ENCODE peak calls at places on chromosomes 3 and 15, in eight cellular contexts. S is right lobe of liver, Q is H54, I is body of pancreas, E is IMR-90, O is sigmoid colon, N is transverse colon, X is adrenal gland. Z is an unnamed sample.

GRCh38 chr3:140715035-140715434 is 37.2 kb downstream of the TRIM42 start:
- DNase-seq in S (no peak), Q (no peak), I (no peak), E (no peak), O (no peak), N (peak; percentile 10), X (no peak), Z (no peak)

GRCh38 chr3:185215873-185216586 is 37.8 kb downstream of the EHHADH start:
- DNase-seq in S (no peak), Q (no peak), I (no peak), E (peak; percentile 23), O (no peak), N (no peak), X (no peak), Z (no peak)

GRCh38 chr3:23567917-23568316 is 237.8 kb upstream of the UBE2E1 start:
- DNase-seq in S (no peak), Q (peak; percentile 42), I (no peak), E (peak; percentile 95), O (no peak), N (no peak), X (no peak), Z (peak; percentile 40)

GRCh38 chr3:18424862-18425640 is at the start of gene SATB1:
- DNase-seq in S (peak; percentile 87), Q (no peak), I (peak; percentile 89), E (peak; percentile 34), O (peak; percentile 92), N (peak; percentile 87), X (peak; percentile 82), Z (peak; percentile 21)

GRCh38 chr3:9420850-9421549 is 23.6 kb downstream of the SETD5 start:
- DNase-seq in S (no peak), Q (no peak), I (no peak), E (peak; percentile 57), O (no peak), N (no peak), X (no peak), Z (peak; percentile 36)

GRCh38 chr15:38440353-38441129 is 13.4 kb upstream of the FAM98B start:
- DNase-seq in S (peak; percentile 36), Q (no peak), I (peak; percentile 45), E (peak; percentile 62), O (no peak), N (peak; percentile 33), X (peak; percentile 25), Z (peak; percentile 6)

GRCh38 chr15:70584838-70585706 is 178.3 kb downstream of the UACA start:
- DNase-seq in S (no peak), Q (no peak), I (no peak), E (peak; percentile 24), O (no peak), N (no peak), X (no peak), Z (peak; percentile 52)

GRCh38 chr3:114800272-114800671 is 346.8 kb downstream of the ZBTB20 start:
- DNase-seq in S (no peak), Q (no peak), I (no peak), E (no peak), O (no peak), N (no peak), X (no peak), Z (no peak)

GRCh38 chr3:25173610-25174009 is 254.5 kb upstream of the RARB start:
- DNase-seq in S (no peak), Q (no peak), I (no peak), E (no peak), O (no peak), N (no peak), X (no peak), Z (no peak)

GRCh38 chr3:168116279-168116678 is 20.6 kb upstream of the GOLIM4 start:
- DNase-seq in S (no peak), Q (no peak), I (no peak), E (no peak), O (peak; percentile 67), N (peak; percentile 18), X (no peak), Z (no peak)

GRCh38 chr3:134388748-134389485 is 14.7 kb upstream of the AMOTL2 start:
- DNase-seq in S (no peak), Q (no peak), I (no peak), E (no peak), O (no peak), N (no peak), X (no peak), Z (no peak)

GRCh38 chr3:24401090-24401810 is 93.4 kb downstream of the THRB start:
- DNase-seq in S (no peak), Q (no peak), I (no peak), E (no peak), O (no peak), N (no peak), X (no peak), Z (no peak)

GRCh38 chr3:44130249-44130648 is 111.4 kb upstream of the TOPAZ1 start:
- DNase-seq in S (no peak), Q (no peak), I (no peak), E (no peak), O (no peak), N (peak; percentile 21), X (no peak), Z (no peak)

GRCh38 chr15:40054746-40055575 is 16.0 kb upstream of the SRP14 start:
- DNase-seq in S (peak; percentile 80), Q (no peak), I (peak; percentile 83), E (peak; percentile 82), O (peak; percentile 61), N (peak; percentile 72), X (no peak), Z (no peak)
- TF ChIP-seq POLR2A in S (no peak), Q (no peak), I (peak; percentile 9), E (no peak), O (no peak), N (no peak), X (no peak), Z (no peak)

GRCh38 chr15:69413822-69414701 is at the start of gene KIF23:
- DNase-seq in S (peak; percentile 93), Q (peak; percentile 83), I (peak; percentile 91), E (peak; percentile 94), O (peak; percentile 93), N (peak; percentile 95), X (peak; percentile 92), Z (peak; percentile 99)
- TF ChIP-seq POLR2A in S (no peak), Q (peak; percentile 81), I (no peak), E (no peak), O (no peak), N (no peak), X (no peak), Z (peak; percentile 56)

GRCh38 chr3:142618917-142619401 is 22.8 kb downstream of the PLS1 start:
- DNase-seq in S (no peak), Q (no peak), I (no peak), E (no peak), O (no peak), N (peak; percentile 49), X (no peak), Z (peak; percentile 64)

GRCh38 chr3:142622447-142622846 is 26.3 kb downstream of the PLS1 start:
- DNase-seq in S (no peak), Q (no peak), I (no peak), E (no peak), O (no peak), N (no peak), X (no peak), Z (no peak)

GRCh38 chr3:142628806-142629205 is 32.6 kb downstream of the PLS1 start:
- DNase-seq in S (no peak), Q (no peak), I (no peak), E (no peak), O (no peak), N (no peak), X (no peak), Z (no peak)

GRCh38 chr3:142624725-142625440 is 28.7 kb downstream of the PLS1 start:
- DNase-seq in S (no peak), Q (no peak), I (no peak), E (no peak), O (no peak), N (no peak), X (no peak), Z (no peak)

DNA sequence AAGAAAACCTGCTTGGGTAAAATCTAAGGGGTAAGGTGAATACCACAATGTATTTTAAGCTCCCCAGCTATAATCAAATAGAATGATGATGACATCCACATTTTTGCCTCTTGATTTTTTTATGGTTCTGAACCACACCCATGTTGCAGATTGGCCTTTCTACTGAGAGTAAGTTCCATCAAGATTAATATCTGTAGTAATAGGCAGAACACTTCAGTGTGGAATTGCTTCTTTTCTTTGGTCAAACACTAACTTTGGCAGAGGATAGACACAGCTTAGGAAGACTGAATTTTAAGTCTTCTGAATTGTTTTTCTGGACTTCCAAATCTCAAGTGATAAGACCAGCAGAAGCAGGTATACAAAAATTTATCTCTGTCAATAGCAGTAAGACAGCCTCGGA is 27.0 kb downstream of the PLS1 start:
- DNase-seq in S (no peak), Q (no peak), I (no peak), E (no peak), O (no peak), N (no peak), X (no peak), Z (no peak)
- TF ChIP-seq POLR2A in S (no peak), Q (no peak), I (no peak), E (no peak), O (no peak), N (no peak), X (no peak), Z (no peak)

GRCh38 chr15:23687143-23687470 is at the start of gene NDN:
- DNase-seq in S (peak; percentile 31), Q (no peak), I (peak; percentile 53), E (peak; percentile 52), O (peak; percentile 70), N (peak; percentile 41), X (peak; percentile 58), Z (no peak)
- TF ChIP-seq POLR2A in S (no peak), Q (no peak), I (peak; percentile 54), E (no peak), O (no peak), N (peak; percentile 10), X (peak; percentile 40), Z (no peak)

GRCh38 chr3:51995346-51996156 is at the start of gene RPL29:
- DNase-seq in S (peak; percentile 85), Q (peak; percentile 88), I (peak; percentile 94), E (peak; percentile 94), O (peak; percentile 97), N (peak; percentile 95), X (peak; percentile 92), Z (peak; percentile 88)
- TF ChIP-seq POLR2A in S (peak; percentile 64), Q (peak; percentile 81), I (peak; percentile 75), E (peak; percentile 94), O (peak; percentile 61), N (peak; percentile 75), X (peak; percentile 64), Z (peak; percentile 78)

DNA sequence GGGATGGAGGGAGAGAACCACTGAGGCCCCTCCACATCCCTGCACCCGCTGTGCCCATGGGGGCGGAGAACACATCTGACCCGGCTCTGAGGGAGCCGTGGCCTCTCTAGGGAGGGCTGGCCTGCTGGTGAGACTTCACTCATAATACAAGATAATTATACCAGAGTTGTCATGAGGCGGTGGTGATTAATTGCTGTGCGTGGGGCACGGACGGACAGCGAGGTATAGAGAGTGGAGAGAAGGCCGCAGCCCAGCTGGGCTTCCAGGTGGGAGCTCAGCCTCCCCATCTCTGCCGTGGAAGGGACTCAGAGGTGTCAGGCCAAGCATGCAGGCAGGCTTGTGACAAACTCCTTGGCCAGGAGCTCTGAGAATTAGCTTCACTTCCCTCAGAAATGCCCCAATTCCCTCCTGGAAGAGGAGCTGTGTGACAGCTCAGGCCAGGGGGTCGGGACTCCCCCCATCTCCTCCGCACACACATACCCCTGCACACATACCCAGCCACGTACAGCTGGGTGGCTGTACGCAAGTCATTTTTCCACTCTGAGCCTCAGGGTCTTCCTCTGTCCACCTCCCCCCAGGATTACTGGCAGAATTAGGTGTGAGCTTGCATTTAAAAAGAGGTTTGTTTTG is 6.0 kb upstream of the GATA2 start:
- DNase-seq in S (no peak), Q (no peak), I (no peak), E (no peak), O (peak; percentile 34), N (no peak), X (peak; percentile 14), Z (no peak)
- TF ChIP-seq POLR2A in S (no peak), Q (no peak), I (no peak), E (no peak), O (no peak), N (no peak), X (no peak), Z (no peak)

Z was measured in A549.